ENCODE peak calls at places on chromosome 4, in five cellular contexts. One of them, this sample, is unnamed.

GRCh38 chr4:150743564-150744342 is 161.8 kb downstream of the MAB21L2 start:
- DNase-seq in thyroid gland: no peak
- DNase-seq in sigmoid colon: no peak
- DNase-seq in psoas muscle: no peak
- DNase-seq in CD8-positive, alpha-beta T cell: no peak
- DNase-seq in this sample: no peak

GRCh38 chr4:25792200-25792791 is 70.5 kb downstream of the SEL1L3 start:
- DNase-seq in thyroid gland: peak
- DNase-seq in sigmoid colon: no peak
- DNase-seq in psoas muscle: no peak
- DNase-seq in CD8-positive, alpha-beta T cell: no peak
- DNase-seq in this sample: no peak

GRCh38 chr4:91826186-91826585 is 477.6 kb upstream of the GRID2 start:
- DNase-seq in thyroid gland: no peak
- DNase-seq in sigmoid colon: no peak
- DNase-seq in psoas muscle: no peak
- DNase-seq in CD8-positive, alpha-beta T cell: no peak
- DNase-seq in this sample: no peak

GRCh38 chr4:121764702-121765367 is at the start of gene SMIM43:
- DNase-seq in thyroid gland: peak
- DNase-seq in sigmoid colon: no peak
- DNase-seq in psoas muscle: no peak
- DNase-seq in CD8-positive, alpha-beta T cell: no peak
- DNase-seq in this sample: peak

GRCh38 chr4:107579099-107579498 is 140.9 kb downstream of the PAPSS1 start:
- DNase-seq in thyroid gland: no peak
- DNase-seq in sigmoid colon: no peak
- DNase-seq in psoas muscle: no peak
- DNase-seq in CD8-positive, alpha-beta T cell: no peak
- DNase-seq in this sample: no peak

GRCh38 chr4:8728536-8729407 is 136.2 kb downstream of the CPZ start:
- DNase-seq in thyroid gland: no peak
- DNase-seq in sigmoid colon: peak
- DNase-seq in psoas muscle: peak
- DNase-seq in CD8-positive, alpha-beta T cell: no peak
- DNase-seq in this sample: no peak

GRCh38 chr4:181971973-181972372 is 271.2 kb upstream of the TENM3 start:
- DNase-seq in thyroid gland: no peak
- DNase-seq in sigmoid colon: no peak
- DNase-seq in psoas muscle: no peak
- DNase-seq in CD8-positive, alpha-beta T cell: no peak
- DNase-seq in this sample: no peak

GRCh38 chr4:169142390-169142789 is 128.4 kb downstream of the SH3RF1 start:
- DNase-seq in thyroid gland: no peak
- DNase-seq in sigmoid colon: no peak
- DNase-seq in psoas muscle: no peak
- DNase-seq in CD8-positive, alpha-beta T cell: no peak
- DNase-seq in this sample: no peak

GRCh38 chr4:170167678-170168077 is 77.9 kb upstream of the AADAT start:
- DNase-seq in thyroid gland: no peak
- DNase-seq in sigmoid colon: no peak
- DNase-seq in psoas muscle: no peak
- DNase-seq in CD8-positive, alpha-beta T cell: no peak
- DNase-seq in this sample: no peak

GRCh38 chr4:6944311-6945051 is 34.9 kb downstream of the TBC1D14 start:
- DNase-seq in thyroid gland: no peak
- DNase-seq in sigmoid colon: no peak
- DNase-seq in psoas muscle: no peak
- DNase-seq in CD8-positive, alpha-beta T cell: no peak
- DNase-seq in this sample: no peak

GRCh38 chr4:26613735-26614134 is 29.9 kb downstream of the TBC1D19 start:
- DNase-seq in thyroid gland: no peak
- DNase-seq in sigmoid colon: no peak
- DNase-seq in psoas muscle: no peak
- DNase-seq in CD8-positive, alpha-beta T cell: no peak
- DNase-seq in this sample: no peak

GRCh38 chr4:101264993-101265815 is 82.1 kb downstream of the PPP3CA start:
- DNase-seq in thyroid gland: no peak
- DNase-seq in sigmoid colon: no peak
- DNase-seq in psoas muscle: no peak
- DNase-seq in CD8-positive, alpha-beta T cell: no peak
- DNase-seq in this sample: no peak

GRCh38 chr4:2301806-2302205 is 39.9 kb upstream of the MXD4 start:
- DNase-seq in thyroid gland: peak
- DNase-seq in sigmoid colon: peak
- DNase-seq in psoas muscle: no peak
- DNase-seq in CD8-positive, alpha-beta T cell: no peak
- DNase-seq in this sample: no peak

GRCh38 chr4:14022428-14022827 is 394.9 kb upstream of the BOD1L1 start:
- DNase-seq in thyroid gland: no peak
- DNase-seq in sigmoid colon: no peak
- DNase-seq in psoas muscle: no peak
- DNase-seq in CD8-positive, alpha-beta T cell: no peak
- DNase-seq in this sample: no peak

GRCh38 chr4:4849106-4849505 is 10.4 kb upstream of the MSX1 start:
- DNase-seq in thyroid gland: no peak
- DNase-seq in sigmoid colon: peak
- DNase-seq in psoas muscle: peak
- DNase-seq in CD8-positive, alpha-beta T cell: no peak
- DNase-seq in this sample: no peak

GRCh38 chr4:164318350-164318749 is 435.6 kb upstream of the SMIM31 start:
- DNase-seq in thyroid gland: no peak
- DNase-seq in sigmoid colon: no peak
- DNase-seq in psoas muscle: no peak
- DNase-seq in CD8-positive, alpha-beta T cell: no peak
- DNase-seq in this sample: no peak

GRCh38 chr4:71709961-71710360 is 73.9 kb downstream of the GC start:
- DNase-seq in thyroid gland: no peak
- DNase-seq in sigmoid colon: no peak
- DNase-seq in psoas muscle: no peak
- DNase-seq in CD8-positive, alpha-beta T cell: no peak
- DNase-seq in this sample: no peak

GRCh38 chr4:970854-971520 is 2.4 kb downstream of the DGKQ start:
- DNase-seq in thyroid gland: no peak
- DNase-seq in sigmoid colon: no peak
- DNase-seq in psoas muscle: no peak
- DNase-seq in CD8-positive, alpha-beta T cell: no peak
- DNase-seq in this sample: no peak

GRCh38 chr4:52838729-52839722 is 23.1 kb upstream of the RASL11B start:
- DNase-seq in thyroid gland: no peak
- DNase-seq in sigmoid colon: no peak
- DNase-seq in psoas muscle: no peak
- DNase-seq in CD8-positive, alpha-beta T cell: no peak
- DNase-seq in this sample: no peak

GRCh38 chr4:170978990-170979389 is 834.2 kb upstream of the GALNTL6 start:
- DNase-seq in thyroid gland: no peak
- DNase-seq in sigmoid colon: no peak
- DNase-seq in psoas muscle: no peak
- DNase-seq in CD8-positive, alpha-beta T cell: no peak
- DNase-seq in this sample: no peak

GRCh38 chr4:85250852-85251251 is 224.1 kb upstream of the ARHGAP24 start:
- DNase-seq in thyroid gland: no peak
- DNase-seq in sigmoid colon: no peak
- DNase-seq in psoas muscle: no peak
- DNase-seq in CD8-positive, alpha-beta T cell: no peak
- DNase-seq in this sample: no peak

GRCh38 chr4:80197601-80198444 is 520 bp downstream of the PRDM8 start:
- DNase-seq in thyroid gland: no peak
- DNase-seq in sigmoid colon: no peak
- DNase-seq in psoas muscle: no peak
- DNase-seq in CD8-positive, alpha-beta T cell: no peak
- DNase-seq in this sample: no peak

GRCh38 chr4:55397024-55397520 is 1.3 kb downstream of the TMEM165 start:
- DNase-seq in thyroid gland: no peak
- DNase-seq in sigmoid colon: peak
- DNase-seq in psoas muscle: no peak
- DNase-seq in CD8-positive, alpha-beta T cell: no peak
- DNase-seq in this sample: no peak

GRCh38 chr4:3300198-3300671 is 7.4 kb downstream of the RGS12 start:
- DNase-seq in thyroid gland: no peak
- DNase-seq in sigmoid colon: no peak
- DNase-seq in psoas muscle: no peak
- DNase-seq in CD8-positive, alpha-beta T cell: no peak
- DNase-seq in this sample: no peak

GRCh38 chr4:114077610-114078009 is 98.2 kb upstream of the ARSJ start:
- DNase-seq in thyroid gland: no peak
- DNase-seq in sigmoid colon: no peak
- DNase-seq in psoas muscle: no peak
- DNase-seq in CD8-positive, alpha-beta T cell: no peak
- DNase-seq in this sample: no peak

GRCh38 chr4:100165809-100166208 is 24.5 kb downstream of the DDIT4L start:
- DNase-seq in thyroid gland: no peak
- DNase-seq in sigmoid colon: no peak
- DNase-seq in psoas muscle: no peak
- DNase-seq in CD8-positive, alpha-beta T cell: no peak
- DNase-seq in this sample: no peak

GRCh38 chr4:109574443-109574850 is 14.4 kb downstream of the MCUB start:
- DNase-seq in thyroid gland: no peak
- DNase-seq in sigmoid colon: no peak
- DNase-seq in psoas muscle: no peak
- DNase-seq in CD8-positive, alpha-beta T cell: no peak
- DNase-seq in this sample: no peak

GRCh38 chr4:105495667-105496066 is 21.8 kb upstream of the PPA2 start:
- DNase-seq in thyroid gland: no peak
- DNase-seq in sigmoid colon: no peak
- DNase-seq in psoas muscle: no peak
- DNase-seq in CD8-positive, alpha-beta T cell: no peak
- DNase-seq in this sample: no peak

DNA sequence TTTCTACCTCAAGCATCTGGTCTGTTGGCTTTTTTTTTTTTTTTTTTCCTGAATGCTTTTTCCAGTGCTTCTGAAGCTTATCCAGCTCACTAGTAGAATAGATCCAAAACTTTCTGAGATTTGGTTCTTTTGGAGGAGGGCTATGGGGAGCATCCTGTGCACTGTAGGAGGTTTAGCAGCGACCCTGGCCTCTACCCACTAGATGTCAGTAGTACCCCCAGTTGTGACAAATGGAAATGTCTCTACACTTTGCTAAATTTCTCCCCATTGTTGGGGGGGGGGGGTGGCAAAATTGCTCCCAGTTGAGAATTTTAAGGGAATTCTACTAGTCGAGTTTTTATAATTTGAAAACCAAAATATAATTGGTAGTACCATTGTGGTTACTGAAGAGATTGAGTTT is 23.0 kb upstream of the PPA2 start:
- DNase-seq in thyroid gland: no peak
- DNase-seq in sigmoid colon: no peak
- DNase-seq in psoas muscle: no peak
- DNase-seq in CD8-positive, alpha-beta T cell: no peak
- DNase-seq in this sample: no peak
- TF ChIP-seq CTCF in thyroid gland: peak
- TF ChIP-seq CTCF in sigmoid colon: no peak
- TF ChIP-seq CTCF in psoas muscle: no peak
- TF ChIP-seq CTCF in CD8-positive, alpha-beta T cell: no peak
- TF ChIP-seq CTCF in this sample: no peak

GRCh38 chr4:159398236-159398638 is 295.4 kb downstream of the RAPGEF2 start:
- DNase-seq in thyroid gland: no peak
- DNase-seq in sigmoid colon: no peak
- DNase-seq in psoas muscle: no peak
- DNase-seq in CD8-positive, alpha-beta T cell: no peak
- DNase-seq in this sample: no peak
- TF ChIP-seq CTCF in thyroid gland: no peak
- TF ChIP-seq CTCF in sigmoid colon: no peak
- TF ChIP-seq CTCF in psoas muscle: no peak
- TF ChIP-seq CTCF in CD8-positive, alpha-beta T cell: no peak
- TF ChIP-seq CTCF in this sample: no peak

GRCh38 chr4:134934036-134934806 is 732.6 kb upstream of the PABPC4L start:
- DNase-seq in thyroid gland: no peak
- DNase-seq in sigmoid colon: no peak
- DNase-seq in psoas muscle: no peak
- DNase-seq in CD8-positive, alpha-beta T cell: no peak
- DNase-seq in this sample: no peak

GRCh38 chr4:134936014-134936413 is 734.4 kb upstream of the PABPC4L start:
- DNase-seq in thyroid gland: no peak
- DNase-seq in sigmoid colon: no peak
- DNase-seq in psoas muscle: no peak
- DNase-seq in CD8-positive, alpha-beta T cell: no peak
- DNase-seq in this sample: no peak

GRCh38 chr4:134935320-134935719 is 733.7 kb upstream of the PABPC4L start:
- DNase-seq in thyroid gland: no peak
- DNase-seq in sigmoid colon: no peak
- DNase-seq in psoas muscle: no peak
- DNase-seq in CD8-positive, alpha-beta T cell: no peak
- DNase-seq in this sample: no peak
- TF ChIP-seq CTCF in thyroid gland: no peak
- TF ChIP-seq CTCF in sigmoid colon: no peak
- TF ChIP-seq CTCF in psoas muscle: peak
- TF ChIP-seq CTCF in CD8-positive, alpha-beta T cell: no peak
- TF ChIP-seq CTCF in this sample: peak

GRCh38 chr4:143184503-143185252 is at the start of gene USP38:
- DNase-seq in thyroid gland: peak
- DNase-seq in sigmoid colon: peak
- DNase-seq in psoas muscle: peak
- DNase-seq in CD8-positive, alpha-beta T cell: peak
- DNase-seq in this sample: peak

GRCh38 chr4:143186202-143186601 is 1.5 kb downstream of the USP38 start:
- DNase-seq in thyroid gland: no peak
- DNase-seq in sigmoid colon: no peak
- DNase-seq in psoas muscle: no peak
- DNase-seq in CD8-positive, alpha-beta T cell: no peak
- DNase-seq in this sample: no peak

GRCh38 chr4:143186634-143187033 is 1.9 kb downstream of the USP38 start:
- DNase-seq in thyroid gland: no peak
- DNase-seq in sigmoid colon: no peak
- DNase-seq in psoas muscle: no peak
- DNase-seq in CD8-positive, alpha-beta T cell: no peak
- DNase-seq in this sample: no peak

GRCh38 chr4:143184217-143184502 is 557 bp upstream of the USP38 start:
- DNase-seq in thyroid gland: no peak
- DNase-seq in sigmoid colon: no peak
- DNase-seq in psoas muscle: no peak
- DNase-seq in CD8-positive, alpha-beta T cell: no peak
- DNase-seq in this sample: no peak

DNA sequence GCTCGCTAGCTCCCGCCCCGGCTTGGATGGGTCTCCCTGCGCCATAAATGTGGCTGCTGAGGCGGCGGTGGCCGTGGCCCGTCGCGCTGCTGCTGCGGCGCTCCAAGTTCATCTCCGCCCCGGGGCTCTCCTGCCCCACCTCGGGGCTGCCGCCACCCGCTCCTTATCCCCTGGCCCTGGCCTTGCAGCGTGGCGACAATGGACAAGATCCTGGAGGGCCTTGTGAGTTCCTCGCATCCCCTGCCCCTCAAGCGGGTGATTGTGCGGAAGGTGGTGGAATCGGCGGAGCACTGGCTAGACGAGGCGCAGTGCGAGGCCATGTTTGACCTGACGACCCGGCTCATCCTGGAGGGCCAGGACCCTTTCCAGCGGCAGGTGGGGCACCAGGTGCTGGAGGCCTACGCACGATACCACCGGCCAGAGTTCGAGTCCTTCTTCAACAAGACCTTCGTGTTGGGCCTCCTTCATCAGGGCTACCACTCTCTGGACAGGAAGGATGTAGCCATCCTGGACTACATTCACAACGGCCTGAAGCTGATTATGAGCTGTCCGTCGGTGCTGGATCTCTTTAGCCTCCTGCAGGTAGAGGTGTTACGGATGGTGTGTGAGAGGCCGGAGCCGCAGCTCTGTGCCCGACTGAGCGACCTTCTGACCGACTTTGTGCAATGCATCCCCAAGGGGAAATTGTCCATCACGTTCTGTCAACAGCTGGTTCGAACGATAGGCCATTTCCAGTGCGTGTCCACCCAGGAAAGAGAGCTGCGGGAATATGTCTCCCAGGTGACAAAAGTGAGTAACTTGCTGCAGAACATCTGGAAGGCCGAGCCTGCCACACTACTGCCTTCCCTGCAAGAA is 763 bp downstream of the USP38 start:
- DNase-seq in thyroid gland: no peak
- DNase-seq in sigmoid colon: peak
- DNase-seq in psoas muscle: no peak
- DNase-seq in CD8-positive, alpha-beta T cell: peak
- DNase-seq in this sample: peak
- TF ChIP-seq CTCF in thyroid gland: no peak
- TF ChIP-seq CTCF in sigmoid colon: no peak
- TF ChIP-seq CTCF in psoas muscle: no peak
- TF ChIP-seq CTCF in CD8-positive, alpha-beta T cell: no peak
- TF ChIP-seq CTCF in this sample: peak